ENCODE peak calls at places on chromosome 9, in seven cellular contexts. P is uterus, R is adrenal gland, O is breast epithelium, Q is spleen, S is body of pancreas, G is ovary. F is an unnamed sample.

GRCh38 chr9:81636280-81636653 is 53.1 kb downstream of the TLE1 start:
- DNase-seq in P (no peak), R (no peak), O (no peak), Q (no peak), S (no peak), G (no peak), F (no peak)

GRCh38 chr9:18360005-18360404 is 113.9 kb upstream of the ADAMTSL1 start:
- DNase-seq in P (no peak), R (no peak), O (no peak), Q (no peak), S (no peak), G (no peak), F (no peak)

GRCh38 chr9:77224750-77225312 is 47.5 kb downstream of the VPS13A start:
- DNase-seq in P (no peak), R (no peak), O (no peak), Q (no peak), S (no peak), G (no peak), F (peak)

GRCh38 chr9:120698766-120699165 is 15.5 kb downstream of the MEGF9 start:
- DNase-seq in P (no peak), R (no peak), O (no peak), Q (no peak), S (no peak), G (no peak), F (no peak)

GRCh38 chr9:18979367-18979766 is 53.6 kb downstream of the SAXO1 start:
- DNase-seq in P (no peak), R (no peak), O (no peak), Q (no peak), S (no peak), G (no peak), F (no peak)

GRCh38 chr9:79664375-79664825 is 92.6 kb downstream of the TLE4 start:
- DNase-seq in P (no peak), R (no peak), O (no peak), Q (no peak), S (no peak), G (no peak), F (no peak)

GRCh38 chr9:127931092-127931881 is 710 bp upstream of the PIP5KL1 start:
- DNase-seq in P (no peak), R (no peak), O (no peak), Q (no peak), S (no peak), G (no peak), F (peak)

GRCh38 chr9:123387686-123388085 is 31.7 kb downstream of the CRB2 start:
- DNase-seq in P (no peak), R (no peak), O (no peak), Q (peak), S (no peak), G (no peak), F (no peak)

GRCh38 chr9:113892861-113893491 is 16.9 kb downstream of the ZNF618 start:
- DNase-seq in P (no peak), R (no peak), O (no peak), Q (no peak), S (no peak), G (no peak), F (no peak)

GRCh38 chr9:130029223-130029583 is 13.8 kb downstream of the FNBP1 start:
- DNase-seq in P (no peak), R (no peak), O (no peak), Q (no peak), S (no peak), G (no peak), F (no peak)

GRCh38 chr9:126652140-126652558 is 38.4 kb downstream of the LMX1B start:
- DNase-seq in P (no peak), R (no peak), O (no peak), Q (no peak), S (peak), G (no peak), F (no peak)

GRCh38 chr9:74570879-74571512 is 73.9 kb downstream of the RORB start:
- DNase-seq in P (no peak), R (peak), O (no peak), Q (no peak), S (no peak), G (no peak), F (peak)

GRCh38 chr9:27193886-27194285 is 84.9 kb downstream of the TEK start:
- DNase-seq in P (no peak), R (no peak), O (no peak), Q (no peak), S (no peak), G (no peak), F (no peak)

GRCh38 chr9:126093771-126094170 is 232.9 kb upstream of the MVB12B start:
- DNase-seq in P (no peak), R (no peak), O (no peak), Q (no peak), S (no peak), G (no peak), F (peak)

GRCh38 chr9:121707477-121708424 is 56.3 kb downstream of the DAB2IP start:
- DNase-seq in P (no peak), R (no peak), O (no peak), Q (no peak), S (no peak), G (no peak), F (no peak)

GRCh38 chr9:20290287-20290686 is 332.0 kb downstream of the MLLT3 start:
- DNase-seq in P (no peak), R (no peak), O (no peak), Q (no peak), S (no peak), G (no peak), F (no peak)

GRCh38 chr9:128927731-128928411 is 7.1 kb downstream of the PHYHD1 start:
- DNase-seq in P (peak), R (peak), O (no peak), Q (no peak), S (peak), G (peak), F (peak)

GRCh38 chr9:104319198-104319597 is 184.9 kb upstream of the OR13F1 start:
- DNase-seq in P (no peak), R (no peak), O (no peak), Q (no peak), S (no peak), G (no peak), F (no peak)

GRCh38 chr9:112925058-112925641 is 34.5 kb upstream of the SLC46A2 start:
- DNase-seq in P (no peak), R (no peak), O (no peak), Q (no peak), S (no peak), G (no peak), F (peak)

GRCh38 chr9:5920860-5921328 is 30.2 kb downstream of the MLANA start:
- DNase-seq in P (no peak), R (no peak), O (no peak), Q (no peak), S (no peak), G (no peak), F (no peak)

GRCh38 chr9:92977279-92977678 is 30.0 kb downstream of the FGD3 start:
- DNase-seq in P (no peak), R (no peak), O (no peak), Q (no peak), S (no peak), G (no peak), F (no peak)
- TF ChIP-seq POLR2A in P (no peak), R (no peak), O (no peak), Q (no peak), S (no peak), G (no peak), F (no peak)

DNA sequence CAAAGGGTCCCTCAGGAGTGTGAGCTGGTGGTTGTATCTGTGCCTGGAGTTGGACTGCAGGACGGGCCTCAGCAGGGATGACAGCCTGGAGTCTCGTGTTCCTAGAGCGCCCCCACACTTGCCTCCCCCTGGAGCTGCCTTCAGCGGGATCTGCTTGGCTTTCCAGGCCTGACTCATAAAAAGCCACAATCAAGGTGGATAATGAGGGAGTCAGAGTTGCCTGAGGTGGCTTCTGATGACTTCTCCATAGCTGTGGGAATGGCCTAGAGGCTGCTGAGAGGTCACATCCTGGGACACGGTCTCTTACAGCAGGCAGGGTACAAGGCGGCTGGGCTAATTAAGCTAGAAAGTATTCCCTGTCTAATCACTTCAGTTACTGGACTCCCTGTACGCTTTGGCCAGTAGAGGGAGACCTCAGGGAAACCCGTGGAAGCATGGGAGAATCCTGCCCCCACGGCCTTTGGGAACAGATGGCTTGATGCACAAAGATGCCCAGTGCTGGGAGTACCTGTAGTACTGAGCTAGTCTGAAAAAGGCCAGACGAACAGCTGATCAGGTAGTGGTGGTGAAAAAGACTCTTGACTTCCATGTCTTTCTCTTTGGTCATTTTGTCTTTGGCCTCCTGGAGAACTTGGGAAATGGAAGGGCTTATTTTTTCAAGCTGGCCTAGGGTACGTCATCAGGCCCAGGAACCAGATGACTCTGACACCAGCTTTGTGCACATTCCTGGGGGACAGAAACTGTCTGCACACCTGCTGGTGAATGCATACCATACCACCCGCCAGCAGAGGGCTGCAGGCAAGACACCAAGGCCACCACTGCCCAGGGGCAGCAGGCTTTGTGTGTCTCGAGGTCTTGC is 16.1 kb upstream of the FRRS1L start:
- DNase-seq in P (no peak), R (no peak), O (no peak), Q (no peak), S (peak), G (no peak), F (peak)
- TF ChIP-seq POLR2A in P (no peak), R (no peak), O (no peak), Q (no peak), S (no peak), G (no peak), F (no peak)

GRCh38 chr9:99823392-99824377 is 2.0 kb downstream of the NR4A3 start:
- DNase-seq in P (peak), R (peak), O (no peak), Q (peak), S (peak), G (peak), F (no peak)
- TF ChIP-seq POLR2A in P (no peak), R (no peak), O (no peak), Q (no peak), S (no peak), G (no peak), F (no peak)

GRCh38 chr9:106945727-106946690 is 83.0 kb downstream of the ZNF462 start:
- DNase-seq in P (no peak), R (no peak), O (no peak), Q (no peak), S (no peak), G (no peak), F (no peak)
- TF ChIP-seq POLR2A in P (no peak), R (no peak), O (no peak), Q (no peak), S (no peak), G (no peak), F (no peak)

DNA sequence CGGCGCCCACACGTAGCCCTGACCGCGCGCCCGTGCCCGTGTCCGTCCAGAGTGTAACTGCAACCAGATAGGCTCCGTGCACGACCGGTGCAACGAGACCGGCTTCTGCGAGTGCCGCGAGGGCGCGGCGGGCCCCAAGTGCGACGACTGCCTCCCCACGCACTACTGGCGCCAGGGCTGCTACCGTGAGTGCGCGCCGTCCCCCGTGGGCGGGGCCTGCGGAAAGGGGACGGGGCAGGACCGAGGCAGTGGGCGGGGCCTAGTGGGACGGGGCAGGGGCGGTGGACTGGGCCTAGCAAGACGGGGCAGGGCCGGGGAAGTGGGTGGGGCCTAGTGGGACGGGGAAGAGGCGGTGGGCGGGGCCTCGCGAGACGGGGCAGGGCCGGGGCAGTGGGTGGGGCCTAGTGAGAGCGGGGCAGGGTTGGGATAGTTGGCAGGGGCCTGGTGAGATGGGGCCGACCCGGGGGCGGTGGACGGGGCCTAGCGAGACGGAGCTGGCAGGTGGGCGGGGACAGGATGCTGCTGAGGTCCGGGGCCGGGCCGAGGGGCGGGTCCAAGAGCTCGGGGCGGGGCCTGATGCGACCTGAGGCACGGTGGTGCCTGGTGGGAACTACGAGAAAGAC is 79.1 kb downstream of the NTNG2 start:
- DNase-seq in P (peak), R (peak), O (peak), Q (peak), S (peak), G (peak), F (peak)
- TF ChIP-seq POLR2A in P (peak), R (no peak), O (no peak), Q (no peak), S (no peak), G (no peak), F (no peak)

GRCh38 chr9:995192-995591 is 18.7 kb downstream of the DMRT3 start:
- DNase-seq in P (no peak), R (no peak), O (no peak), Q (no peak), S (no peak), G (no peak), F (no peak)
- TF ChIP-seq POLR2A in P (no peak), R (no peak), O (no peak), Q (no peak), S (no peak), G (no peak), F (no peak)

GRCh38 chr9:34991833-34992375 is 2.4 kb downstream of the DNAJB5 start:
- DNase-seq in P (peak), R (peak), O (no peak), Q (no peak), S (peak), G (no peak), F (no peak)
- TF ChIP-seq POLR2A in P (no peak), R (peak), O (no peak), Q (no peak), S (no peak), G (no peak), F (no peak)

GRCh38 chr9:133537257-133537656 is 2.8 kb downstream of the ADAMTSL2 start:
- DNase-seq in P (no peak), R (no peak), O (no peak), Q (no peak), S (no peak), G (no peak), F (no peak)

GRCh38 chr9:133536080-133536479 is 1.6 kb downstream of the ADAMTSL2 start:
- DNase-seq in P (no peak), R (no peak), O (no peak), Q (no peak), S (no peak), G (no peak), F (no peak)

GRCh38 chr9:133538176-133538575 is 3.7 kb downstream of the ADAMTSL2 start:
- DNase-seq in P (no peak), R (no peak), O (no peak), Q (no peak), S (no peak), G (no peak), F (no peak)

GRCh38 chr9:133535285-133535877 is 877 bp downstream of the ADAMTSL2 start:
- DNase-seq in P (no peak), R (no peak), O (no peak), Q (no peak), S (no peak), G (no peak), F (no peak)

GRCh38 chr9:133536536-133536935 is 2.0 kb downstream of the ADAMTSL2 start:
- DNase-seq in P (no peak), R (no peak), O (no peak), Q (no peak), S (no peak), G (no peak), F (no peak)
- TF ChIP-seq POLR2A in P (no peak), R (no peak), O (no peak), Q (no peak), S (no peak), G (no peak), F (no peak)

F was measured in erythroblast.